ENCODE peak calls at places on chromosome 15, in nine cellular contexts. M is fibroblast of the aortic adventitia, C is OCI-LY7, L is lower lobe of right lung, N is astrocyte of the spinal cord, U is GM12865, P is dorsolateral prefrontal cortex, W is uterus, T is HFF-Myc. K is an unnamed sample.

GRCh38 chr15:37823601-37824275 is 110.7 kb upstream of the TMCO5A start:
- DNase-seq in M (no peak), C (no peak), L (no peak), N (peak; percentile 3), U (no peak), P (no peak), W (no peak), T (no peak), K (no peak)

GRCh38 chr15:100889359-100890058 is 9.9 kb downstream of the ALDH1A3 start:
- DNase-seq in M (peak; percentile 88), C (no peak), L (no peak), N (peak; percentile 78), U (no peak), P (no peak), W (peak; percentile 79), T (peak; percentile 36), K (peak; percentile 92)

GRCh38 chr15:40353697-40354096 is 2.9 kb downstream of the PHGR1 start:
- DNase-seq in M (no peak), C (no peak), L (no peak), N (no peak), U (no peak), P (no peak), W (no peak), T (no peak), K (no peak)

GRCh38 chr15:55823191-55823670 is 80.3 kb upstream of the PRTG start:
- DNase-seq in M (peak; percentile 93), C (no peak), L (no peak), N (peak; percentile 90), U (no peak), P (no peak), W (peak; percentile 28), T (no peak), K (peak; percentile 12)

GRCh38 chr15:41713047-41713446 is 52.8 kb downstream of the MGA start:
- DNase-seq in M (peak; percentile 37), C (no peak), L (no peak), N (peak; percentile 18), U (no peak), P (no peak), W (peak; percentile 19), T (no peak), K (no peak)

GRCh38 chr15:35784745-35785144 is 238.8 kb upstream of the DPH6 start:
- DNase-seq in M (no peak), C (no peak), L (no peak), N (peak; percentile 13), U (no peak), P (no peak), W (no peak), T (no peak), K (no peak)

GRCh38 chr15:64624242-64624641 is 151.1 kb downstream of the RBPMS2 start:
- DNase-seq in M (no peak), C (no peak), L (no peak), N (no peak), U (no peak), P (no peak), W (no peak), T (no peak), K (no peak)

GRCh38 chr15:48400086-48400485 is 68.9 kb downstream of the DUT start:
- DNase-seq in M (peak; percentile 86), C (no peak), L (no peak), N (peak; percentile 59), U (no peak), P (no peak), W (no peak), T (no peak), K (no peak)

GRCh38 chr15:39580630-39581500 is at the start of gene THBS1:
- DNase-seq in M (peak; percentile 90), C (no peak), L (peak; percentile 92), N (peak; percentile 95), U (peak; percentile 40), P (no peak), W (peak; percentile 95), T (peak; percentile 78), K (peak; percentile 66)

GRCh38 chr15:66698971-66699370 is 3.1 kb upstream of the SMAD6 start:
- DNase-seq in M (no peak), C (no peak), L (no peak), N (no peak), U (no peak), P (no peak), W (no peak), T (no peak), K (no peak)

GRCh38 chr15:77719450-77719849 is 86.7 kb upstream of the LINGO1 start:
- DNase-seq in M (no peak), C (no peak), L (no peak), N (no peak), U (no peak), P (no peak), W (no peak), T (no peak), K (no peak)

GRCh38 chr15:41557673-41558399 is 1.2 kb upstream of the TYRO3 start:
- DNase-seq in M (peak; percentile 45), C (peak; percentile 77), L (peak; percentile 68), N (peak; percentile 79), U (peak; percentile 72), P (peak; percentile 87), W (peak; percentile 60), T (no peak), K (peak; percentile 51)

GRCh38 chr15:70447927-70448698 is 315.2 kb downstream of the UACA start:
- DNase-seq in M (no peak), C (no peak), L (peak; percentile 59), N (no peak), U (no peak), P (no peak), W (no peak), T (no peak), K (no peak)

GRCh38 chr15:68152342-68152741 is 52.8 kb downstream of the CALML4 start:
- DNase-seq in M (no peak), C (no peak), L (no peak), N (no peak), U (no peak), P (no peak), W (no peak), T (no peak), K (peak; percentile 49)

GRCh38 chr15:51380999-51381806 is 39.7 kb downstream of the GLDN start:
- DNase-seq in M (peak; percentile 88), C (peak; percentile 38), L (no peak), N (peak; percentile 59), U (peak; percentile 83), P (peak; percentile 61), W (peak; percentile 24), T (peak; percentile 66), K (peak; percentile 70)

GRCh38 chr15:96344120-96344705 is 13.7 kb downstream of the NR2F2 start:
- DNase-seq in M (no peak), C (no peak), L (no peak), N (peak; percentile 28), U (no peak), P (no peak), W (no peak), T (no peak), K (no peak)
- H3K4me3 ChIP-seq in M (no peak overlapping the region), C (no peak overlapping the region), L (peak overlapping the region; percentile 71), N (peak overlapping the region; percentile 99), U (no peak overlapping the region), P (no peak overlapping the region), W (peak overlapping the region; percentile 90), T (peak overlapping the region; percentile 11), K (no peak overlapping the region)

DNA sequence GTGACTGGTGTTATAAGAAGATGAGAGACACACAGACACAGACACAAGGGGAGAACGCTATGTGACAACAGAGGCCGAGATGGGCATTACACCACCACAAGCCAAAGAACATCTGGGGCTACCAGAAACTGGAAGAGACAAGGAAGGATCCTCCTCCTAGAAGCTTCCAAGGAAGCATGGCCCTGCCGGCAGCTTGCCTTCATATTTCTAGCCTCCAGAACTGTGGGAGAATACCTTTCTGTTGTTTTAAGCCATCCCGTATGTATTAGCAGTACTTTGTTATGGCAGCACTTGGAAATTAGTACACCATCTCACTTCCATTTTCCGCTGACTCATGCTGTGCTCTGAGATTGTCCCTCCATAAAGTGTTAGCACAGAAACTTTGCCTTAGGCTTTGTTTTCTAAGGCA is 38.7 kb upstream of the CA12 start:
- DNase-seq in M (peak; percentile 40), C (no peak), L (no peak), N (no peak), U (peak; percentile 13), P (no peak), W (no peak), T (no peak), K (peak; percentile 32)
- TF ChIP-seq CTCF in M (no peak), C (no peak), L (no peak), N (no peak), U (peak; percentile 12), P (no peak), W (no peak), T (no peak), K (no peak)

GRCh38 chr15:74173545-74174215 is at the start of gene ISLR:
- DNase-seq in M (peak; percentile 98), C (no peak), L (peak; percentile 27), N (peak; percentile 75), U (no peak), P (peak; percentile 39), W (peak; percentile 84), T (no peak), K (no peak)
- H3K4me3 ChIP-seq in M (peak within 1 kb of the TSS; percentile 77), C (no peak within 1 kb of the TSS), L (peak within 1 kb of the TSS; percentile 47), N (peak within 1 kb of the TSS; percentile 41), U (no peak within 1 kb of the TSS), P (peak within 1 kb of the TSS; percentile 29), W (peak within 1 kb of the TSS; percentile 48), T (no peak within 1 kb of the TSS), K (no peak within 1 kb of the TSS)

GRCh38 chr15:93250905-93251304 is 161.9 kb upstream of the RGMA start:
- DNase-seq in M (no peak), C (no peak), L (no peak), N (no peak), U (no peak), P (no peak), W (peak; percentile 27), T (no peak), K (no peak)
- TF ChIP-seq CTCF in M (no peak), C (no peak), L (no peak), N (no peak), U (no peak), P (no peak), W (no peak), T (no peak), K (no peak)

DNA sequence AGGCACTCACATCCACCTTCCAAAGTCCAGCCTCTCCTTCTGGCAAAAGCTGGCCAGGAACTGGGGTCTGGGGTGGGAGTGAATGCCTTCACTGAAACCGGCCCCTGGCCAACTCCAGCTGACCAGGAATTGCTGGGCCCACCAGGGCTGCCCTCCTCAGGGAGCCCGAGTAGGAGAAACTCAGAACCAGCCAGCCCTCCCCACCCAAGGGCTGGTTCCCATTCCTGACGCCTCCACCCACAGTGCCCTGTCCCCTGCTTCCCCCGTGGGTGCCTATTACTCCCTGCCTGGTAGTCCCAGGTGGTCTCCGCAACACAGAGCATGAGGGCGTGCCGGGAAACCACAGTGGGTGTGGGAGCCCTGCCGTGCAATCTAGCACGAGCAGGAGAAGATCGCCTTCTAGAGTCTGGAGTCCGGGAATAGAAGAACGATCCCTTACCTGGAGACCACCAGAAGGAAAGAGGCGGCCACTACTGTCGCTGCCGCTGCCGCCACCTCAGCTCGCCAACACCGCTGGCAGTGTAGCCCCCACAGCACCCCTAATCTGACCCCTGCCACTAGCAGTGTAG is 178.8 kb downstream of the POTEB3 start:
- DNase-seq in M (no peak), C (no peak), L (peak; percentile 56), N (peak; percentile 0), U (no peak), P (peak; percentile 56), W (no peak), T (no peak), K (no peak)
- H3K4me3 ChIP-seq in M (no peak overlapping the region), C (no peak overlapping the region), L (no peak overlapping the region), N (no peak overlapping the region), U (no peak overlapping the region), P (no peak overlapping the region), W (no peak overlapping the region), T (no peak overlapping the region), K (no peak overlapping the region)